ENCODE peak calls at places on chromosome X, in ten cellular contexts. V, L, M, N, P, X, Q, Y, F and I are unnamed samples.

GRCh38 chrX:65687367-65687766 is 19.9 kb downstream of the MSN start:
- DNase-seq in Y (no peak), L (no peak), V (no peak), P (no peak), Q (no peak), N (no peak), M (no peak), X (no peak), F (no peak), I (no peak)

GRCh38 chrX:40508560-40508959 is 72.2 kb upstream of the ATP6AP2 start:
- DNase-seq in Y (no peak), N (no peak), Q (no peak), M (no peak), P (no peak), L (no peak), X (no peak), V (no peak), F (no peak), I (no peak)

GRCh38 chrX:103477496-103477895 is 41.8 kb downstream of the RAB40A start:
- DNase-seq in P (no peak), F (no peak), Y (no peak), X (no peak), M (peak; percentile 51), Q (no peak), L (no peak), N (no peak), V (no peak), I (no peak)

GRCh38 chrX:102651242-102651967 is at the start of gene GPRASP1:
- DNase-seq in V (peak; percentile 52), F (peak; percentile 76), L (peak; percentile 76), N (peak; percentile 50), M (peak; percentile 59), X (peak; percentile 57), Y (peak; percentile 57), P (peak; percentile 69), Q (peak; percentile 44), I (peak; percentile 57)

GRCh38 chrX:143683486-143683885 is 37.1 kb downstream of the SPANXN2 start:
- DNase-seq in L (no peak), N (no peak), V (no peak), X (no peak), F (no peak), P (no peak), Y (no peak), M (no peak), Q (no peak), I (no peak)

GRCh38 chrX:19954707-19955106 is 36.2 kb downstream of the BCLAF3 start:
- DNase-seq in F (no peak), Y (no peak), M (peak; percentile 39), N (no peak), P (no peak), Q (no peak), X (no peak), L (no peak), V (no peak), I (no peak)

GRCh38 chrX:99142745-99143144 is 1267.3 kb downstream of the PCDH19 start:
- DNase-seq in X (no peak), Y (no peak), F (no peak), M (no peak), Q (no peak), N (no peak), V (no peak), L (no peak), P (no peak), I (no peak)

GRCh38 chrX:18390941-18391538 is 34.4 kb upstream of the CDKL5 start:
- DNase-seq in V (peak; percentile 67), Y (no peak), N (peak; percentile 30), P (peak; percentile 35), M (peak; percentile 60), L (peak; percentile 59), F (peak; percentile 64), Q (peak; percentile 87), X (peak; percentile 78), I (peak; percentile 66)

GRCh38 chrX:15269618-15270521 is at the start of gene ASB9:
- DNase-seq in X (peak; percentile 15), L (no peak), M (peak; percentile 74), Q (peak; percentile 4), F (peak; percentile 27), N (no peak), P (peak; percentile 28), V (peak; percentile 47), Y (peak; percentile 83), I (peak; percentile 67)

GRCh38 chrX:38563006-38563405 is 1.7 kb downstream of the TSPAN7 start:
- DNase-seq in P (no peak), Q (no peak), L (no peak), Y (no peak), X (no peak), F (no peak), V (no peak), M (no peak), N (no peak), I (no peak)

GRCh38 chrX:104803219-104803618 is 237.2 kb downstream of the IL1RAPL2 start:
- DNase-seq in L (no peak), Y (no peak), P (no peak), N (no peak), Q (no peak), M (no peak), F (no peak), X (no peak), V (no peak), I (no peak)
- H3K9me3 ChIP-seq in L (no peaks in the 10 kb centered on the region), Y (no peaks in the 10 kb centered on the region), P (no peaks in the 10 kb centered on the region), N (no peaks in the 10 kb centered on the region), Q (no peaks in the 10 kb centered on the region), M (no peaks in the 10 kb centered on the region), F (no peaks in the 10 kb centered on the region), X (no peaks in the 10 kb centered on the region), V (no peaks in the 10 kb centered on the region), I (no peaks in the 10 kb centered on the region)

GRCh38 chrX:68895339-68896250 is 66.8 kb downstream of the EFNB1 start:
- DNase-seq in V (peak; percentile 62), F (no peak), P (peak; percentile 38), M (peak; percentile 18), L (peak; percentile 69), X (peak; percentile 54), N (no peak), Q (peak; percentile 49), Y (no peak), I (peak; percentile 51)
- H3K27ac ChIP-seq in V (peak overlapping the region; percentile 89), F (no peak overlapping the region), P (peak overlapping the region; percentile 91), M (no peak overlapping the region), L (peak overlapping the region; percentile 85), X (peak overlapping the region; percentile 92), N (no peak overlapping the region), Q (peak overlapping the region; percentile 41), Y (peak overlapping the region; percentile 18), I (peak overlapping the region; percentile 81)

DNA sequence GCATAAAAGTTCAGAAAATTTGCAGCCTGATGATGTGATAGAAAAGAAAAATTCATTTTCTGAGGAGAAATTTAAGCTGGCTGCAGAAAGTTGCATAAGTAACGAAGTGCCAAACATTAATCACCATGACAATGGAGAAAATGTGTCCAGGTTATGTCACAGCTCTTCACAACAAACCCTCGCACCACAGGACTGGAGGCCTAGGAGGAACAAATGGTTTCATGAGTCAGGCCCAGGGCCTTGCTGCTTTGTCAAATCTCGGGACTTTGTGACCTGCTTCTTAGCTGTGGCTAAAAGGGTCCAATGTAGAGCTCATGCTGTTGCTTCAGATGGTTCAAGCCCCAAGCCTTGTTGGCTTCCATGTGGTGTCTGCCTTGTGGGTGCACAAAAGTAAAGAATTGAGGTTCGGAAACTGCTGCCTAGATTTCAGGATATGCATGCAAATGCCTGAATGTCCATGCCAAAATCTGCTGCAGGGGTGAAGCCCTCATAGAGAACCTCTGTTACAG is 527.4 kb downstream of the SH3BGRL start:
- DNase-seq in N (no peak), X (no peak), L (no peak), M (no peak), F (no peak), P (no peak), Y (no peak), V (no peak), Q (no peak), I (no peak)
- H3K9me3 ChIP-seq in N (no peaks in the 10 kb centered on the region), X (no peaks in the 10 kb centered on the region), L (peaks cover 14% of the 10 kb centered on the region), M (no peaks in the 10 kb centered on the region), F (no peaks in the 10 kb centered on the region), P (no peaks in the 10 kb centered on the region), Y (peaks cover 4% of the 10 kb centered on the region), V (no peaks in the 10 kb centered on the region), Q (peaks cover 5% of the 10 kb centered on the region), I (no peaks in the 10 kb centered on the region)

DNA sequence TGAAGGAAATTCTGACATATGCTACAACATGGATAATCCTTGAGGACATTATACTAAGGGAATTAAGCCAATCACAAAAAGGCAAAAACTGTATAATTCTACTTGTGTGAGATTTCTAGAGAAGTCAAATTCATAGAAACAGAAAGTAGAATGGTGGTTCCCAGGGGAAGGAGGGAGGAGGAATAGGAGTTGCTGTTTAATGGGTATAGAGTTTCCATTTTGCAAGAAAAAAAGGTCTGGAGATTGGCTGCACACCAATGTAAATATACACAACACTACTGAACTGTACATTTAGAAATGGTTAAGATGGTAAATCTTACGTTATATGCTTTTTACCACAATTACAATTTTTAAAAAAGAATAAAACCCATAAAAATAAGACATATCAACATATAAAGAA is 35.8 kb upstream of the KCNE5 start:
- DNase-seq in Y (no peak), L (no peak), F (no peak), Q (no peak), V (no peak), N (no peak), X (no peak), M (no peak), P (no peak), I (no peak)
- H3K27ac ChIP-seq in Y (no peak overlapping the region), L (no peak overlapping the region), F (no peak overlapping the region), Q (no peak overlapping the region), V (no peak overlapping the region), N (no peak overlapping the region), X (no peak overlapping the region), M (no peak overlapping the region), P (no peak overlapping the region), I (no peak overlapping the region)

GRCh38 chrX:81240701-81241100 is 38.8 kb downstream of the SH3BGRL start:
- DNase-seq in M (no peak), F (no peak), P (no peak), Y (no peak), N (no peak), V (no peak), Q (no peak), X (no peak), L (no peak), I (no peak)
- H3K9me3 ChIP-seq in M (no peaks in the 10 kb centered on the region), F (no peaks in the 10 kb centered on the region), P (no peaks in the 10 kb centered on the region), Y (no peaks in the 10 kb centered on the region), N (no peaks in the 10 kb centered on the region), V (no peaks in the 10 kb centered on the region), Q (no peaks in the 10 kb centered on the region), X (no peaks in the 10 kb centered on the region), L (no peaks in the 10 kb centered on the region), I (no peaks in the 10 kb centered on the region)

GRCh38 chrX:2801223-2801622 is 27.5 kb upstream of the GYG2 start:
- DNase-seq in M (no peak), F (no peak), X (no peak), P (no peak), Q (no peak), L (no peak), N (no peak), Y (no peak), V (no peak), I (no peak)
- H3K27ac ChIP-seq in M (no peak overlapping the region), F (no peak overlapping the region), X (no peak overlapping the region), P (no peak overlapping the region), Q (no peak overlapping the region), L (no peak overlapping the region), N (no peak overlapping the region), Y (no peak overlapping the region), V (no peak overlapping the region), I (no peak overlapping the region)

DNA sequence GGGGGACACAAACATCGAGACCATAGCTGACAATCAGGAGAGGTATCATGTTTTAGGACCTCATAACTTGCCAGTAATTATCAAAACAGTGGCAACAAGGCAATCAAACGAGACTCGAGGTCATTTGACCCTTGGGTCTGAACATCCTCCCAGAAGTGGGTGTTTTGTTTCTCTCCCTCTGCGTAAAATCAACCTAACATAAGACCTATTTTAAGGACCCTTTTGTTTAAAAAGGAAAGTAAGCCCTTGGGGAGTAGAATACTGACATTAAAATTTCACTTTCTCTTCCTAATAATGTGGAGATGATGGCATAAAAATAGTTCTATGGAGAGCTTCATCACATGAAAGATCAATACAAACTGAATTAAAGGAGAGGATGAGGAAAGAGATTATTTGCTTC is 106.2 kb upstream of the PUDP start:
- DNase-seq in L (no peak), P (no peak), X (no peak), F (no peak), Q (no peak), Y (no peak), M (no peak), V (no peak), N (no peak), I (no peak)
- H3K9me3 ChIP-seq in L (peaks cover 8% of the 10 kb centered on the region), P (peaks cover 7% of the 10 kb centered on the region), X (no peaks in the 10 kb centered on the region), F (no peaks in the 10 kb centered on the region), Q (no peaks in the 10 kb centered on the region), Y (no peaks in the 10 kb centered on the region), M (no peaks in the 10 kb centered on the region), V (no peaks in the 10 kb centered on the region), N (no peaks in the 10 kb centered on the region), I (no peaks in the 10 kb centered on the region)